ENCODE peak calls at places on chromosomes 6 and 20, in six cellular contexts. I is HS-27A, Z is MCF 10A, O is left cardiac atrium, H is cerebellum, J is amniotic stem cell. G is an unnamed sample.

GRCh38 chr6:21609881-21610329 is 16.4 kb downstream of the SOX4 start:
- DNase-seq in I (no peak), Z (no peak), O (no peak), H (no peak), J (no peak), G (no peak)

GRCh38 chr20:46928580-46929132 is 34.0 kb downstream of the EYA2 start:
- DNase-seq in I (no peak), Z (no peak), O (peak; percentile 36), H (no peak), J (no peak), G (no peak)

GRCh38 chr6:112933947-112934346 is 586.8 kb downstream of the RFPL4B start:
- DNase-seq in I (no peak), Z (no peak), O (no peak), H (no peak), J (no peak), G (no peak)

GRCh38 chr20:63739129-63740069 is at the start of gene SLC2A4RG:
- DNase-seq in I (no peak), Z (peak; percentile 76), O (peak; percentile 82), H (peak; percentile 98), J (peak; percentile 41), G (no peak)

GRCh38 chr6:26122402-26122792 is 35.2 kb downstream of the HFE start:
- DNase-seq in I (no peak), Z (peak; percentile 49), O (no peak), H (no peak), J (no peak), G (no peak)

GRCh38 chr6:72950114-72950860 is 275.0 kb downstream of the KHDC1L start:
- DNase-seq in I (peak; percentile 47), Z (peak; percentile 62), O (no peak), H (no peak), J (peak; percentile 52), G (no peak)

GRCh38 chr20:45340951-45341350 is 7.3 kb downstream of the SDC4 start:
- DNase-seq in I (no peak), Z (no peak), O (no peak), H (no peak), J (no peak), G (no peak)

GRCh38 chr6:71383476-71383875 is 94.9 kb downstream of the OGFRL1 start:
- DNase-seq in I (no peak), Z (no peak), O (no peak), H (no peak), J (no peak), G (no peak)